ENCODE peak calls at places on chromosomes 4 and X, in four cellular contexts. One of them, this sample, is unnamed.

GRCh38 chrX:39611468-39611867 is 486.3 kb downstream of the BCOR start:
- DNase-seq in astrocyte of the cerebellum: no peak
- DNase-seq in NCI-H2171: no peak
- DNase-seq in fibroblast of pulmonary artery: no peak
- DNase-seq in this sample: no peak

GRCh38 chr4:81963506-81964020 is 410.2 kb downstream of the HNRNPD start:
- DNase-seq in astrocyte of the cerebellum: no peak
- DNase-seq in NCI-H2171: no peak
- DNase-seq in fibroblast of pulmonary artery: no peak
- DNase-seq in this sample: no peak

GRCh38 chrX:348461-349117 is 30.0 kb upstream of the GTPBP6 start:
- DNase-seq in astrocyte of the cerebellum: no peak
- DNase-seq in NCI-H2171: no peak
- DNase-seq in fibroblast of pulmonary artery: peak
- DNase-seq in this sample: no peak

GRCh38 chrX:129953881-129954280 is 28.6 kb upstream of the BCORL1 start:
- DNase-seq in astrocyte of the cerebellum: no peak
- DNase-seq in NCI-H2171: no peak
- DNase-seq in fibroblast of pulmonary artery: no peak
- DNase-seq in this sample: no peak

GRCh38 chrX:129577473-129577872 is 37.4 kb downstream of the OCRL start:
- DNase-seq in astrocyte of the cerebellum: peak
- DNase-seq in NCI-H2171: no peak
- DNase-seq in fibroblast of pulmonary artery: peak
- DNase-seq in this sample: peak

GRCh38 chrX:56975611-56976010 is 19.7 kb downstream of the SPIN3 start:
- DNase-seq in astrocyte of the cerebellum: no peak
- DNase-seq in NCI-H2171: no peak
- DNase-seq in fibroblast of pulmonary artery: peak
- DNase-seq in this sample: peak

GRCh38 chr4:742742-743311 is 37.2 kb downstream of the PCGF3 start:
- DNase-seq in astrocyte of the cerebellum: no peak
- DNase-seq in NCI-H2171: no peak
- DNase-seq in fibroblast of pulmonary artery: peak
- DNase-seq in this sample: peak

GRCh38 chr4:53490965-53491622 is 100.2 kb downstream of the LNX1 start:
- DNase-seq in astrocyte of the cerebellum: peak
- DNase-seq in NCI-H2171: no peak
- DNase-seq in fibroblast of pulmonary artery: peak
- DNase-seq in this sample: peak

GRCh38 chr4:139556735-139557505 is 901 bp upstream of the SETD7 start:
- DNase-seq in astrocyte of the cerebellum: no peak
- DNase-seq in NCI-H2171: peak
- DNase-seq in fibroblast of pulmonary artery: no peak
- DNase-seq in this sample: no peak

GRCh38 chrX:103310592-103311400 is at the start of gene BEX2:
- DNase-seq in astrocyte of the cerebellum: peak
- DNase-seq in NCI-H2171: peak
- DNase-seq in fibroblast of pulmonary artery: peak
- DNase-seq in this sample: peak

GRCh38 chrX:88526385-88526784 is 220.6 kb upstream of the CPXCR1 start:
- DNase-seq in astrocyte of the cerebellum: no peak
- DNase-seq in NCI-H2171: no peak
- DNase-seq in fibroblast of pulmonary artery: no peak
- DNase-seq in this sample: no peak

GRCh38 chr4:160213377-160213776 is 1110.5 kb downstream of the RAPGEF2 start:
- DNase-seq in astrocyte of the cerebellum: no peak
- DNase-seq in NCI-H2171: no peak
- DNase-seq in fibroblast of pulmonary artery: no peak
- DNase-seq in this sample: no peak

GRCh38 chr4:168608771-168609170 is 111.9 kb downstream of the PALLD start:
- DNase-seq in astrocyte of the cerebellum: no peak
- DNase-seq in NCI-H2171: no peak
- DNase-seq in fibroblast of pulmonary artery: no peak
- DNase-seq in this sample: no peak

GRCh38 chrX:135295944-135296305 is 13.4 kb upstream of the ETDC start:
- DNase-seq in astrocyte of the cerebellum: no peak
- DNase-seq in NCI-H2171: no peak
- DNase-seq in fibroblast of pulmonary artery: no peak
- DNase-seq in this sample: no peak

GRCh38 chrX:154718607-154719006 is 32.3 kb downstream of the GAB3 start:
- DNase-seq in astrocyte of the cerebellum: no peak
- DNase-seq in NCI-H2171: no peak
- DNase-seq in fibroblast of pulmonary artery: no peak
- DNase-seq in this sample: no peak

GRCh38 chr4:138522366-138522765 is 280.2 kb upstream of the SLC7A11 start:
- DNase-seq in astrocyte of the cerebellum: no peak
- DNase-seq in NCI-H2171: no peak
- DNase-seq in fibroblast of pulmonary artery: peak
- DNase-seq in this sample: peak

GRCh38 chr4:165439981-165440380 is 61.2 kb downstream of the CPE start:
- DNase-seq in astrocyte of the cerebellum: peak
- DNase-seq in NCI-H2171: no peak
- DNase-seq in fibroblast of pulmonary artery: no peak
- DNase-seq in this sample: no peak

GRCh38 chr4:56958111-56958517 is 19.3 kb downstream of the NOA1 start:
- DNase-seq in astrocyte of the cerebellum: peak
- DNase-seq in NCI-H2171: no peak
- DNase-seq in fibroblast of pulmonary artery: peak
- DNase-seq in this sample: peak

GRCh38 chrX:107429090-107429489 is 20.4 kb upstream of the FRMPD3 start:
- DNase-seq in astrocyte of the cerebellum: no peak
- DNase-seq in NCI-H2171: no peak
- DNase-seq in fibroblast of pulmonary artery: peak
- DNase-seq in this sample: peak

GRCh38 chr4:95092762-95093161 is 335.0 kb downstream of the BMPR1B start:
- DNase-seq in astrocyte of the cerebellum: no peak
- DNase-seq in NCI-H2171: peak
- DNase-seq in fibroblast of pulmonary artery: no peak
- DNase-seq in this sample: no peak

GRCh38 chr4:109302366-109303140 is at the start of gene COL25A1:
- DNase-seq in astrocyte of the cerebellum: no peak
- DNase-seq in NCI-H2171: no peak
- DNase-seq in fibroblast of pulmonary artery: peak
- DNase-seq in this sample: peak

GRCh38 chr4:62670509-62670908 is 1470.4 kb downstream of the ADGRL3 start:
- DNase-seq in astrocyte of the cerebellum: no peak
- DNase-seq in NCI-H2171: no peak
- DNase-seq in fibroblast of pulmonary artery: peak
- DNase-seq in this sample: no peak

GRCh38 chr4:79163981-79164490 is 161.8 kb downstream of the NAA11 start:
- DNase-seq in astrocyte of the cerebellum: no peak
- DNase-seq in NCI-H2171: peak
- DNase-seq in fibroblast of pulmonary artery: no peak
- DNase-seq in this sample: no peak

GRCh38 chr4:120291541-120291940 is 224.9 kb upstream of the MAD2L1 start:
- DNase-seq in astrocyte of the cerebellum: no peak
- DNase-seq in NCI-H2171: no peak
- DNase-seq in fibroblast of pulmonary artery: no peak
- DNase-seq in this sample: no peak

GRCh38 chrX:19381326-19381725 is 37.6 kb downstream of the PDHA1 start:
- DNase-seq in astrocyte of the cerebellum: no peak
- DNase-seq in NCI-H2171: no peak
- DNase-seq in fibroblast of pulmonary artery: no peak
- DNase-seq in this sample: no peak

GRCh38 chrX:94107981-94108380 is 434.0 kb downstream of the FAM133A start:
- DNase-seq in astrocyte of the cerebellum: no peak
- DNase-seq in NCI-H2171: no peak
- DNase-seq in fibroblast of pulmonary artery: no peak
- DNase-seq in this sample: no peak

GRCh38 chr4:147731611-147732515 is at the start of gene ARHGAP10:
- DNase-seq in astrocyte of the cerebellum: no peak
- DNase-seq in NCI-H2171: peak
- DNase-seq in fibroblast of pulmonary artery: peak
- DNase-seq in this sample: peak

GRCh38 chrX:43860646-43861370 is 21.4 kb downstream of the MAOB start:
- DNase-seq in astrocyte of the cerebellum: peak
- DNase-seq in NCI-H2171: no peak
- DNase-seq in fibroblast of pulmonary artery: peak
- DNase-seq in this sample: peak

GRCh38 chrX:146881521-146881920 is 67.0 kb upstream of the CXorf51A start:
- DNase-seq in astrocyte of the cerebellum: no peak
- DNase-seq in NCI-H2171: no peak
- DNase-seq in fibroblast of pulmonary artery: no peak
- DNase-seq in this sample: no peak

GRCh38 chr4:91830681-91831395 is 472.9 kb upstream of the GRID2 start:
- DNase-seq in astrocyte of the cerebellum: no peak
- DNase-seq in NCI-H2171: no peak
- DNase-seq in fibroblast of pulmonary artery: no peak
- DNase-seq in this sample: no peak

GRCh38 chrX:2463973-2464676 is 36.7 kb downstream of the DHRSX start:
- DNase-seq in astrocyte of the cerebellum: no peak
- DNase-seq in NCI-H2171: no peak
- DNase-seq in fibroblast of pulmonary artery: no peak
- DNase-seq in this sample: no peak

GRCh38 chr4:1376391-1376840 is 29.4 kb downstream of the UVSSA start:
- DNase-seq in astrocyte of the cerebellum: no peak
- DNase-seq in NCI-H2171: no peak
- DNase-seq in fibroblast of pulmonary artery: no peak
- DNase-seq in this sample: no peak

GRCh38 chrX:41276661-41277506 is 57.1 kb upstream of the DDX3X start:
- DNase-seq in astrocyte of the cerebellum: no peak
- DNase-seq in NCI-H2171: no peak
- DNase-seq in fibroblast of pulmonary artery: no peak
- DNase-seq in this sample: no peak

GRCh38 chr4:100095729-100096595 is 94.3 kb downstream of the DDIT4L start:
- DNase-seq in astrocyte of the cerebellum: peak
- DNase-seq in NCI-H2171: peak
- DNase-seq in fibroblast of pulmonary artery: peak
- DNase-seq in this sample: peak

GRCh38 chr4:145217339-145217738 is 37.0 kb upstream of the OTUD4 start:
- DNase-seq in astrocyte of the cerebellum: no peak
- DNase-seq in NCI-H2171: no peak
- DNase-seq in fibroblast of pulmonary artery: no peak
- DNase-seq in this sample: no peak

GRCh38 chrX:21176927-21177571 is 197.2 kb upstream of the CNKSR2 start:
- DNase-seq in astrocyte of the cerebellum: no peak
- DNase-seq in NCI-H2171: no peak
- DNase-seq in fibroblast of pulmonary artery: no peak
- DNase-seq in this sample: peak